ENCODE peak calls at places on chromosomes 11 and 22, in nine cellular contexts. H is stimulated activated CD4-positive, alpha-beta T cell treated with anti-CD3 and anti-CD28 coated beads, Interleukin-1b, Interleukin-23, amount 100 ng/mL, for 24 hours; J is CD14-positive monocyte; M is nucleus accumbens; U is stimulated activated CD8-positive, alpha-beta memory T cell treated with anti-CD3 and anti-CD28 coated beads, Interleukin-4, amount 100 ng/mL, for 1 hour; W is stimulated activated naive CD8-positive, alpha-beta T cell treated with anti-CD3 and anti-CD28 coated beads, Interleukin-15, amount 100 ng/mL, for 72 hours; V is effector CD4-positive, alpha-beta T cell; S is H7; T is H54. X is an unnamed sample.

GRCh38 chr22:42880815-42881214 is 23.7 kb upstream of the ARFGAP3 start:
- DNase-seq in H (no peak), J (no peak), M (no peak), U (no peak), W (no peak), V (no peak), S (peak), T (no peak), X (no peak)

GRCh38 chr11:101331411-101331810 is 201.8 kb upstream of the PGR start:
- DNase-seq in H (no peak), J (no peak), M (no peak), U (no peak), W (no peak), V (no peak), S (no peak), T (no peak), X (no peak)

GRCh38 chr11:68275721-68276488 is 4.1 kb upstream of the C11orf24 start:
- DNase-seq in H (no peak), J (no peak), M (no peak), U (no peak), W (no peak), V (no peak), S (no peak), T (no peak), X (no peak)

GRCh38 chr11:129608711-129609110 is 206.9 kb upstream of the TMEM45B start:
- DNase-seq in H (no peak), J (no peak), M (no peak), U (no peak), W (no peak), V (no peak), S (no peak), T (no peak), X (no peak)

GRCh38 chr11:461626-462025 is 11.5 kb downstream of the PTDSS2 start:
- DNase-seq in H (no peak), J (no peak), M (no peak), U (no peak), W (no peak), V (no peak), S (no peak), T (no peak), X (no peak)

GRCh38 chr11:73521621-73522020 is 76.3 kb downstream of the FAM168A start:
- DNase-seq in H (no peak), J (no peak), M (no peak), U (no peak), W (peak), V (no peak), S (no peak), T (peak), X (no peak)

GRCh38 chr11:25484225-25484624 is 847.7 kb upstream of the ANO3 start:
- DNase-seq in H (no peak), J (no peak), M (no peak), U (no peak), W (no peak), V (no peak), S (no peak), T (no peak), X (no peak)

GRCh38 chr11:65872555-65873279 is at the start of gene EFEMP2:
- DNase-seq in H (no peak), J (no peak), M (no peak), U (no peak), W (no peak), V (no peak), S (peak), T (no peak), X (no peak)

GRCh38 chr11:69642549-69642912 is 1.6 kb downstream of the CCND1 start:
- DNase-seq in H (no peak), J (no peak), M (no peak), U (no peak), W (no peak), V (peak), S (peak), T (no peak), X (no peak)

GRCh38 chr22:46515208-46516111 is 22.0 kb downstream of the CELSR1 start:
- DNase-seq in H (no peak), J (no peak), M (no peak), U (no peak), W (no peak), V (no peak), S (peak), T (peak), X (no peak)

GRCh38 chr11:65448418-65449196 is 26.0 kb downstream of the NEAT1 start:
- DNase-seq in H (no peak), J (peak), M (no peak), U (no peak), W (no peak), V (no peak), S (peak), T (no peak), X (peak)